ENCODE peak calls at places on chromosomes 5 and 9, in seven cellular contexts. One of them, this sample, is unnamed.

GRCh38 chr5:30764704-30765103 is 428.8 kb upstream of the CDH6 start:
- DNase-seq in GM23338: no peak
- DNase-seq in SK-N-SH: no peak
- DNase-seq in HepG2: no peak
- DNase-seq in K562: no peak
- DNase-seq in Panc1: no peak
- DNase-seq in HCT116: no peak
- DNase-seq in this sample: no peak

GRCh38 chr9:130636648-130637020 is 27.8 kb upstream of the PRDM12 start:
- DNase-seq in GM23338: no peak
- DNase-seq in SK-N-SH: no peak
- DNase-seq in HepG2: no peak
- DNase-seq in K562: no peak
- DNase-seq in Panc1: no peak
- DNase-seq in HCT116: no peak
- DNase-seq in this sample: no peak

GRCh38 chr9:128627127-128627715 is 29.4 kb downstream of the DYNC2I2 start:
- DNase-seq in GM23338: no peak
- DNase-seq in SK-N-SH: peak; percentile 22
- DNase-seq in HepG2: no peak
- DNase-seq in K562: no peak
- DNase-seq in Panc1: no peak
- DNase-seq in HCT116: no peak
- DNase-seq in this sample: no peak

GRCh38 chr9:114098660-114099522 is at the start of gene KIF12:
- DNase-seq in GM23338: peak; percentile 94
- DNase-seq in SK-N-SH: peak; percentile 93
- DNase-seq in HepG2: peak; percentile 74
- DNase-seq in K562: peak; percentile 82
- DNase-seq in Panc1: no peak
- DNase-seq in HCT116: peak; percentile 22
- DNase-seq in this sample: no peak

GRCh38 chr5:134247825-134248224 is 22.0 kb upstream of the PPP2CA start:
- DNase-seq in GM23338: peak; percentile 80
- DNase-seq in SK-N-SH: no peak
- DNase-seq in HepG2: no peak
- DNase-seq in K562: no peak
- DNase-seq in Panc1: no peak
- DNase-seq in HCT116: no peak
- DNase-seq in this sample: no peak

GRCh38 chr9:3124006-3124405 is 280.1 kb upstream of the PUM3 start:
- DNase-seq in GM23338: peak; percentile 56
- DNase-seq in SK-N-SH: no peak
- DNase-seq in HepG2: no peak
- DNase-seq in K562: no peak
- DNase-seq in Panc1: no peak
- DNase-seq in HCT116: no peak
- DNase-seq in this sample: no peak

GRCh38 chr9:132857601-132858342 is 20.3 kb downstream of the AK8 start:
- DNase-seq in GM23338: no peak
- DNase-seq in SK-N-SH: peak; percentile 50
- DNase-seq in HepG2: no peak
- DNase-seq in K562: peak; percentile 41
- DNase-seq in Panc1: no peak
- DNase-seq in HCT116: peak; percentile 26
- DNase-seq in this sample: no peak

GRCh38 chr9:136728548-136729123 is 14.1 kb downstream of the LCN10 start:
- DNase-seq in GM23338: peak; percentile 70
- DNase-seq in SK-N-SH: peak; percentile 77
- DNase-seq in HepG2: no peak
- DNase-seq in K562: peak; percentile 77
- DNase-seq in Panc1: no peak
- DNase-seq in HCT116: no peak
- DNase-seq in this sample: no peak

GRCh38 chr5:51033215-51033614 is 350.0 kb upstream of the ISL1 start:
- DNase-seq in GM23338: no peak
- DNase-seq in SK-N-SH: no peak
- DNase-seq in HepG2: no peak
- DNase-seq in K562: no peak
- DNase-seq in Panc1: no peak
- DNase-seq in HCT116: no peak
- DNase-seq in this sample: no peak

GRCh38 chr5:51375084-51375483 is 8.2 kb upstream of the ISL1 start:
- DNase-seq in GM23338: no peak
- DNase-seq in SK-N-SH: no peak
- DNase-seq in HepG2: no peak
- DNase-seq in K562: no peak
- DNase-seq in Panc1: no peak
- DNase-seq in HCT116: no peak
- DNase-seq in this sample: no peak

GRCh38 chr9:114929166-114929565 is 1.2 kb downstream of the TNFSF8 start:
- DNase-seq in GM23338: no peak
- DNase-seq in SK-N-SH: no peak
- DNase-seq in HepG2: no peak
- DNase-seq in K562: no peak
- DNase-seq in Panc1: no peak
- DNase-seq in HCT116: no peak
- DNase-seq in this sample: no peak

GRCh38 chr5:61332369-61332745 is 299 bp downstream of the ZSWIM6 start:
- DNase-seq in GM23338: peak; percentile 53
- DNase-seq in SK-N-SH: peak; percentile 52
- DNase-seq in HepG2: no peak
- DNase-seq in K562: no peak
- DNase-seq in Panc1: no peak
- DNase-seq in HCT116: no peak
- DNase-seq in this sample: no peak

GRCh38 chr5:61331407-61332368 is at the start of gene ZSWIM6:
- DNase-seq in GM23338: peak; percentile 99
- DNase-seq in SK-N-SH: peak; percentile 96
- DNase-seq in HepG2: peak; percentile 85
- DNase-seq in K562: peak; percentile 96
- DNase-seq in Panc1: peak; percentile 86
- DNase-seq in HCT116: peak; percentile 96
- DNase-seq in this sample: peak; percentile 92

GRCh38 chr5:61329729-61330128 is 2.3 kb upstream of the ZSWIM6 start:
- DNase-seq in GM23338: peak; percentile 28
- DNase-seq in SK-N-SH: no peak
- DNase-seq in HepG2: peak; percentile 17
- DNase-seq in K562: no peak
- DNase-seq in Panc1: no peak
- DNase-seq in HCT116: no peak
- DNase-seq in this sample: no peak

GRCh38 chr5:61330341-61330878 is 1.6 kb upstream of the ZSWIM6 start:
- DNase-seq in GM23338: peak; percentile 77
- DNase-seq in SK-N-SH: peak; percentile 45
- DNase-seq in HepG2: peak; percentile 10
- DNase-seq in K562: peak; percentile 12
- DNase-seq in Panc1: no peak
- DNase-seq in HCT116: no peak
- DNase-seq in this sample: peak; percentile 2

DNA sequence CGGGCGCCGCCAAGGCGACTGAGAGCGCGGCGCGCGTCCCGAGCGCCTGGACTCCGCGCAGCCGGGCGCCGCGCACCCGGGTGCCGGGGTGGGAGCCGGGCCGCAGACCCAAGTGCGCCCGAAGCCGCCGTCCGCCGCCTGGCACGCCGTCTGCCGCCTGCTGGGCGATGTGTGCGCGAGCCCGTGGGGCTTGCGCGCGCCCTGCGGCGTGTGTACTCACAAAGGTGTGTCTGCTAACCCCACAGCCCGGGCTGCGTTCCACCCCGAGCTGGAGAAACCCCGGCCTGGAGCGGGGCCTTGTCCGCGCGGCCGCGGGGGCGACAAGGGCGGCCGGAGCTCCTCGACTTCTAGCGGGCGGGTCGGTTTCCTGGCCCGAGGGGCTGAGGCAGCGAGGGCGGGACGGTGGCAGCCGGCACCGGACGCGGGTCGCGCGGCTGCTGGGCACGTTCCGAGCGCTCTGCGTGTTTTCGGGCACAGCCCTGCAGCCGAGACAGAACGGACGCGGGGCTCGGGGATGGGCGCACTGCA is 1.1 kb upstream of the ZSWIM6 start:
- DNase-seq in GM23338: peak; percentile 56
- DNase-seq in SK-N-SH: peak; percentile 86
- DNase-seq in HepG2: peak; percentile 31
- DNase-seq in K562: peak; percentile 33
- DNase-seq in Panc1: no peak
- DNase-seq in HCT116: no peak
- DNase-seq in this sample: no peak
- TF ChIP-seq POLR2AphosphoS5 in GM23338: no peak
- TF ChIP-seq POLR2AphosphoS5 in SK-N-SH: no peak
- TF ChIP-seq POLR2AphosphoS5 in HepG2: no peak
- TF ChIP-seq POLR2AphosphoS5 in K562: no peak
- TF ChIP-seq POLR2AphosphoS5 in Panc1: peak; percentile 23
- TF ChIP-seq POLR2AphosphoS5 in HCT116: peak; percentile 30
- TF ChIP-seq POLR2AphosphoS5 in this sample: no peak

GRCh38 chr5:1875481-1875842 is 7.3 kb downstream of the IRX4 start:
- DNase-seq in GM23338: peak; percentile 51
- DNase-seq in SK-N-SH: no peak
- DNase-seq in HepG2: no peak
- DNase-seq in K562: no peak
- DNase-seq in Panc1: no peak
- DNase-seq in HCT116: no peak
- DNase-seq in this sample: no peak

GRCh38 chr5:1871441-1871840 is 11.3 kb downstream of the IRX4 start:
- DNase-seq in GM23338: no peak
- DNase-seq in SK-N-SH: no peak
- DNase-seq in HepG2: no peak
- DNase-seq in K562: no peak
- DNase-seq in Panc1: no peak
- DNase-seq in HCT116: no peak
- DNase-seq in this sample: no peak

GRCh38 chr5:1874348-1874747 is 8.4 kb downstream of the IRX4 start:
- DNase-seq in GM23338: peak; percentile 51
- DNase-seq in SK-N-SH: no peak
- DNase-seq in HepG2: no peak
- DNase-seq in K562: no peak
- DNase-seq in Panc1: no peak
- DNase-seq in HCT116: no peak
- DNase-seq in this sample: no peak

GRCh38 chr5:1874820-1875219 is 7.9 kb downstream of the IRX4 start:
- DNase-seq in GM23338: peak; percentile 62
- DNase-seq in SK-N-SH: no peak
- DNase-seq in HepG2: no peak
- DNase-seq in K562: no peak
- DNase-seq in Panc1: no peak
- DNase-seq in HCT116: no peak
- DNase-seq in this sample: no peak

GRCh38 chr5:1873242-1873959 is 9.3 kb downstream of the IRX4 start:
- DNase-seq in GM23338: no peak
- DNase-seq in SK-N-SH: no peak
- DNase-seq in HepG2: no peak
- DNase-seq in K562: no peak
- DNase-seq in Panc1: no peak
- DNase-seq in HCT116: no peak
- DNase-seq in this sample: no peak
- H3K27me3 ChIP-seq in GM23338: peaks cover 60% of the 10 kb centered on the region
- H3K27me3 ChIP-seq in SK-N-SH: peaks cover 68% of the 10 kb centered on the region
- H3K27me3 ChIP-seq in HepG2: peaks cover 52% of the 10 kb centered on the region
- H3K27me3 ChIP-seq in K562: peaks cover 33% of the 10 kb centered on the region
- H3K27me3 ChIP-seq in Panc1: peaks cover 2% of the 10 kb centered on the region
- H3K27me3 ChIP-seq in HCT116: no peaks in the 10 kb centered on the region
- H3K27me3 ChIP-seq in this sample: peaks cover 49% of the 10 kb centered on the region

GRCh38 chr5:139543423-139543991 is 17.6 kb upstream of the UBE2D2 start:
- DNase-seq in GM23338: peak; percentile 82
- DNase-seq in SK-N-SH: peak; percentile 59
- DNase-seq in HepG2: no peak
- DNase-seq in K562: peak; percentile 72
- DNase-seq in Panc1: no peak
- DNase-seq in HCT116: no peak
- DNase-seq in this sample: no peak
- TF ChIP-seq REST in GM23338: no peak
- TF ChIP-seq REST in SK-N-SH: no peak
- TF ChIP-seq REST in HepG2: no peak
- TF ChIP-seq REST in K562: no peak
- TF ChIP-seq REST in Panc1: no peak
- TF ChIP-seq REST in HCT116: no peak
- TF ChIP-seq REST in this sample: no peak

GRCh38 chr9:120622790-120623189 is 42.8 kb upstream of the CDK5RAP2 start:
- DNase-seq in GM23338: no peak
- DNase-seq in SK-N-SH: no peak
- DNase-seq in HepG2: no peak
- DNase-seq in K562: no peak
- DNase-seq in Panc1: no peak
- DNase-seq in HCT116: no peak
- DNase-seq in this sample: no peak

GRCh38 chr9:120628207-120628924 is 48.4 kb upstream of the CDK5RAP2 start:
- DNase-seq in GM23338: no peak
- DNase-seq in SK-N-SH: no peak
- DNase-seq in HepG2: peak; percentile 14
- DNase-seq in K562: no peak
- DNase-seq in Panc1: no peak
- DNase-seq in HCT116: no peak
- DNase-seq in this sample: no peak

GRCh38 chr9:120626512-120626911 is 46.5 kb upstream of the CDK5RAP2 start:
- DNase-seq in GM23338: no peak
- DNase-seq in SK-N-SH: no peak
- DNase-seq in HepG2: no peak
- DNase-seq in K562: no peak
- DNase-seq in Panc1: no peak
- DNase-seq in HCT116: no peak
- DNase-seq in this sample: no peak

GRCh38 chr9:120627073-120627472 is 47.1 kb upstream of the CDK5RAP2 start:
- DNase-seq in GM23338: no peak
- DNase-seq in SK-N-SH: no peak
- DNase-seq in HepG2: no peak
- DNase-seq in K562: no peak
- DNase-seq in Panc1: no peak
- DNase-seq in HCT116: no peak
- DNase-seq in this sample: no peak

GRCh38 chr9:120625222-120625621 is 45.3 kb upstream of the CDK5RAP2 start:
- DNase-seq in GM23338: peak; percentile 32
- DNase-seq in SK-N-SH: no peak
- DNase-seq in HepG2: no peak
- DNase-seq in K562: no peak
- DNase-seq in Panc1: no peak
- DNase-seq in HCT116: no peak
- DNase-seq in this sample: no peak
- TF ChIP-seq POLR2AphosphoS5 in GM23338: no peak
- TF ChIP-seq POLR2AphosphoS5 in SK-N-SH: no peak
- TF ChIP-seq POLR2AphosphoS5 in HepG2: no peak
- TF ChIP-seq POLR2AphosphoS5 in K562: no peak
- TF ChIP-seq POLR2AphosphoS5 in Panc1: no peak
- TF ChIP-seq POLR2AphosphoS5 in HCT116: no peak
- TF ChIP-seq POLR2AphosphoS5 in this sample: no peak

DNA sequence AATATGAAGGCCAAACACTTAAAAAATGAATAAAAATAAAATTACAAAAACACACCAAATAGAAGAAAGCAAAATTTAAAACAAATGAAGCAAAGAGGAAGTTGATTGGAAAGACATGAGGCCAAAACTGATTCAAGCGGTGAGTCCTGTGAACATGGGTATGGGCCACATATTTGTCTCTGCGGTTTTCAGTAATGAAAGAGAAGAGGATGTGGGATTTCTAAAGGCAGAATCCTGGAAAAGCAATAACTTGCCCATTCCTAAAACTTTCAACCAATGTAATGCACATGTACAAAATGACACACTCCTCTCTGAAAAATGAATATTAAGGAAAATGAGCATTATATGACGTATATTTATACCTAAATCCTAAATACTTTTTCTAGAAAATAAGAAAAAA is 263.7 kb downstream of the SEMA5A start:
- DNase-seq in GM23338: no peak
- DNase-seq in SK-N-SH: no peak
- DNase-seq in HepG2: no peak
- DNase-seq in K562: no peak
- DNase-seq in Panc1: no peak
- DNase-seq in HCT116: no peak
- DNase-seq in this sample: no peak
- H3K27me3 ChIP-seq in GM23338: no peaks in the 10 kb centered on the region
- H3K27me3 ChIP-seq in SK-N-SH: no peaks in the 10 kb centered on the region
- H3K27me3 ChIP-seq in HepG2: no peaks in the 10 kb centered on the region
- H3K27me3 ChIP-seq in K562: no peaks in the 10 kb centered on the region
- H3K27me3 ChIP-seq in Panc1: no peaks in the 10 kb centered on the region
- H3K27me3 ChIP-seq in HCT116: no peaks in the 10 kb centered on the region
- H3K27me3 ChIP-seq in this sample: no peaks in the 10 kb centered on the region

This sample was measured in HL-60.